ENCODE peak calls at places on chromosomes 13 and 19, in eight cellular contexts. P is ascending aorta, D is testis, U is upper lobe of left lung, T is PC-3, I is OCI-LY7, G is WERI-Rb-1, J is breast epithelium. F is an unnamed sample.

GRCh38 chr19:6270822-6271221 is 9.0 kb downstream of the MLLT1 start:
- DNase-seq in P (no peak), D (no peak), G (no peak), U (peak), I (no peak), T (no peak), J (no peak), F (no peak)

GRCh38 chr13:114110091-114110829 is 22.2 kb downstream of the RASA3 start:
- DNase-seq in J (peak), G (peak), D (no peak), U (peak), P (peak), I (peak), T (no peak), F (no peak)

GRCh38 chr19:17469371-17470203 is 737 bp upstream of the SLC27A1 start:
- DNase-seq in I (peak), P (peak), U (peak), T (peak), G (peak), J (peak), D (peak), F (peak)

GRCh38 chr13:21625366-21625765 is 21.4 kb upstream of the MICU2 start:
- DNase-seq in I (peak), T (peak), P (no peak), U (no peak), J (no peak), G (no peak), D (no peak), F (no peak)

GRCh38 chr19:27745978-27746542 is 1466.9 kb downstream of the UQCRFS1 start:
- DNase-seq in P (peak), I (no peak), J (no peak), U (no peak), G (no peak), D (no peak), T (no peak), F (peak)

GRCh38 chr19:32809754-32810153 is 59.8 kb downstream of the SLC7A9 start:
- DNase-seq in T (no peak), U (no peak), I (no peak), G (no peak), P (no peak), J (no peak), D (no peak), F (no peak)

GRCh38 chr19:11191273-11191755 is 6.0 kb downstream of the KANK2 start:
- DNase-seq in G (peak), J (no peak), U (no peak), D (peak), I (peak), T (peak), P (peak), F (peak)

GRCh38 chr19:10209305-10209704 is 14.6 kb upstream of the DNMT1 start:
- DNase-seq in U (no peak), J (no peak), G (no peak), P (no peak), T (peak), I (no peak), D (no peak), F (no peak)

GRCh38 chr19:44735011-44735410 is 13.5 kb upstream of the BCL3 start:
- DNase-seq in P (no peak), I (no peak), J (no peak), G (no peak), U (no peak), D (no peak), T (peak), F (no peak)

GRCh38 chr19:11460207-11460606 is 20.6 kb downstream of the ELAVL3 start:
- DNase-seq in I (no peak), U (no peak), G (no peak), T (no peak), J (no peak), P (no peak), D (no peak), F (no peak)

GRCh38 chr19:29576043-29576442 is 30.0 kb upstream of the POP4 start:
- DNase-seq in U (no peak), P (no peak), T (no peak), G (no peak), I (no peak), J (peak), D (no peak), F (no peak)

GRCh38 chr13:107730835-107731234 is 484.5 kb downstream of the LIG4 start:
- DNase-seq in P (no peak), D (no peak), T (no peak), I (no peak), G (peak), U (no peak), J (no peak), F (no peak)

GRCh38 chr13:95160112-95160906 is 140.9 kb downstream of the ABCC4 start:
- DNase-seq in G (no peak), P (no peak), D (no peak), T (peak), I (no peak), J (no peak), U (no peak), F (no peak)

GRCh38 chr19:3229346-3229743 is 4.9 kb downstream of the CELF5 start:
- DNase-seq in I (no peak), D (no peak), T (no peak), U (no peak), P (no peak), G (no peak), J (no peak), F (no peak)

GRCh38 chr19:50654882-50655281 is 5.6 kb downstream of the C19orf81 start:
- DNase-seq in D (no peak), T (no peak), G (no peak), I (no peak), J (no peak), U (no peak), P (no peak), F (no peak)

GRCh38 chr13:84844473-84844872 is 954.7 kb downstream of the SLITRK6 start:
- DNase-seq in U (no peak), I (peak), T (peak), P (no peak), G (no peak), D (no peak), J (no peak), F (no peak)

GRCh38 chr19:34662919-34663318 is 14.0 kb downstream of the SCGB2B2 start:
- DNase-seq in P (no peak), U (no peak), T (peak), G (peak), J (no peak), I (peak), D (no peak), F (no peak)

GRCh38 chr13:28375250-28375930 is 119.5 kb downstream of the FLT1 start:
- DNase-seq in P (no peak), J (no peak), I (no peak), G (peak), T (no peak), U (no peak), D (no peak), F (no peak)

DNA sequence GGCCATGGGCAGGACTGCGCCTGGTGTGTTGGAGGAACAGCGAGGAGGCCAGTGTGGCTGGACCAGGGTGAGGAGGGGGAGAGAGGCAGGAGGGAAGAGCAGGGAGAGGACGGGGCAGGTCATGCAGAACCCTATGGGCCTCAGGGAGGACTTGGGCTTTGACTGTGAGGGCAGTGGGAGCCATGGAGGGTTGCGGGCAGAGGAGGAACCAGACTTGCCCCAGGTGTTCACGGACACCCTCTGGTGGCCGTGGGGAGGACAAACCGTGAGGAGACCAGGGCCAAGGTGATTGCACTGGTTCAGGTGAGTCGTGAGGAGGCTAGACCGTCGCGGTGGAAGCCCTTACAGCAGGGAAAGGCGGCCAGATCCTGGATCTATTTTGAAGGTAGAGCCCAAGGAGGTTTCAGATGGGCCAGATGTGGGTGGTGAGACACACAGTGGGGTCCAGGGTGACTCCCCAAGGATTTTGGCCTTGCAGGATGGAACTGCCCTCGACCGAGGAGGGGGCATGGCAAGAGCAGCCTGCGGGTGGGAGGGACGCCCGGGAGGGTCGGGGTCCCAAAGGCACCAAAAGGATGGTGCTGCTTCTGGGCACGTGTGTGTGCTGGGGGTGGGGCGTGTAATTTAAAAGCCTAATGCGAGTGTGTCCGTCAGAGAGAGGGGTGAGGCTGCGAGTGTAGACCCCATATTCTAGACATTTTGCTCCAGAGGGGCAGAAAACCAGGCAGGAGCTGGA is 2.7 kb upstream of the REXO1 start:
- DNase-seq in U (no peak), P (no peak), G (no peak), D (no peak), I (no peak), J (no peak), T (peak), F (no peak)
- TF ChIP-seq CTCF in U (no peak), P (no peak), G (peak), D (no peak), I (peak), J (no peak), T (peak), F (no peak)

GRCh38 chr19:36775768-36776167 is 3.2 kb upstream of the ZNF850 start:
- DNase-seq in P (peak), T (no peak), D (peak), J (peak), G (no peak), U (peak), I (no peak), F (no peak)
- H3K4me3 ChIP-seq in P (peak), T (no peak), D (peak), J (peak), G (no peak), U (no peak), I (no peak), F (peak)

GRCh38 chr13:112692586-112692985 is 2.7 kb downstream of the ATP11A start:
- DNase-seq in D (no peak), G (no peak), P (no peak), T (no peak), U (no peak), I (no peak), J (no peak), F (no peak)
- H3K27ac ChIP-seq in D (peak), G (no peak), P (no peak), T (no peak), U (peak), I (no peak), J (no peak), F (no peak)

DNA sequence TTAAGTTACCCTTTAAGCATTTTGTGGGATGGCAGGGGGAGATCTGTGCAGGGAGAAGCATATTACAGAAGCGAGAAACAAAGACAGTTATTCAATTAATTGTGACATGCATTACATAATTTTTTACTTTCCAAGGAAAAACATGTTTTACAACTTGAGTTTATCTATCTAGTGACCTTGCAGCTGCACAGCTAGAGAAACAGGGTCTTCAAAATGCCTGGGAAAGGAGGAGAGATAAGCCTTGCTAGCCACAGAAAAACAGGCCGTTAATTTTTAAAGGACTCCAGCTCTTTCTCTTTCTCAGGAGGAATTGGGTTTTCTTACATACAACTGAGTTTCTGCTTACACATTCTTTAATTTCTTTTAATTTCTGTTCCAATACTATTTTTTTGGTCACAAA is 14.8 kb upstream of the ZNF431 start:
- DNase-seq in P (no peak), J (no peak), T (no peak), G (no peak), I (no peak), D (no peak), U (no peak), F (no peak)
- TF ChIP-seq CTCF in P (no peak), J (no peak), T (no peak), G (no peak), I (no peak), D (no peak), U (no peak), F (no peak)

GRCh38 chr19:41308450-41309224 is 1.3 kb upstream of the CCDC97 start:
- DNase-seq in D (peak), G (peak), I (peak), T (peak), J (peak), U (no peak), P (peak), F (peak)
- H3K4me3 ChIP-seq in D (no peak), G (no peak), I (peak), T (no peak), J (peak), U (peak), P (peak), F (peak)

DNA sequence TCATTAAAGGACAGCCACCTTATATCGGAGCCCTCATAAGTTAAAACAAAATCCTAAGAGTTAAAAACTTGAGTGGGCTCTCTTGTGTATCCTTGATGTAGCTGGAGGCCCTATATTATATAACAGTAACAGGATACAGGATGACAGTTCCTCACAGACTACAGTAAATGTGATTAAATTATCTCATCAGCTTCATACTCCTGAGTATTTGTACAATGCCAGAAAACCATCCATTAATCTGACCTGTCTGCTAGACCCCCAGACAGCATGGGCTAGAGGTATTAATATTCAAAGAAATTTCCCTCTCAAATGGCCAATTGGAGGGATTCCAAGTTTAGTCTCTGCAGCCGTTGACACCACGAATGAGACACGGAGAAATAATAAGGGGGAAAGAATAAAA is 155.7 kb upstream of the KLF12 start:
- DNase-seq in G (no peak), D (no peak), P (no peak), U (no peak), J (no peak), I (no peak), T (no peak), F (no peak)
- H3K27ac ChIP-seq in G (no peak), D (peak), P (peak), U (no peak), J (peak), I (no peak), T (no peak), F (peak)

DNA sequence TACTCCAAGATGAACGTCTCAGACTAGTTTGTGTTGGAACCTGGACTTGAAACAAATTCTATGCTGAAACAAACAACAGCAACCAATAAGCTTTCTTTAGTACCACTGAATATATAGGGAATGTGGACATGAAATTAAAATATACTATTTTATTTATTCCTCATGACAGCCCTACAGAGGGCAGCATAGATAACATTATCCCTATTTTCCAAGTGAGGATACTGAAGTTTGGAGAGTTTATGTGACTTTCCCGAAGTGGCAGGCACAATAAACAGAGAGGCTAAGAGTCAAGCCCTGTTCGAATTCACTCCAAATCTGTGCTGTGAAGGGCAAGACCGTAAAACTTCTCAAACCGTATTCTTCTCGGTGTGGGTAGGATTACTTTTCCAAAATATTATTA is 509.9 kb upstream of the GPC6 start:
- DNase-seq in I (no peak), P (no peak), D (no peak), G (no peak), U (no peak), J (no peak), T (peak), F (no peak)
- TF ChIP-seq CTCF in I (no peak), P (no peak), D (no peak), G (no peak), U (no peak), J (no peak), T (peak), F (peak)